ENCODE peak calls at places on chromosomes 1 and 21, in five cellular contexts. One of them, this sample, is unnamed.

GRCh38 chr1:115239148-115239820 is 98.8 kb downstream of the NGF start:
- DNase-seq in H7: no peak
- DNase-seq in anterior cingulate cortex: no peak
- DNase-seq in transverse colon: no peak
- DNase-seq in caudate nucleus: no peak
- DNase-seq in this sample: no peak

GRCh38 chr1:204623365-204623893 is 62.1 kb downstream of the LRRN2 start:
- DNase-seq in H7: peak; percentile 57
- DNase-seq in anterior cingulate cortex: no peak
- DNase-seq in transverse colon: peak; percentile 53
- DNase-seq in caudate nucleus: no peak
- DNase-seq in this sample: peak; percentile 79

GRCh38 chr1:186738896-186739295 is 58.7 kb upstream of the PTGS2 start:
- DNase-seq in H7: no peak
- DNase-seq in anterior cingulate cortex: no peak
- DNase-seq in transverse colon: no peak
- DNase-seq in caudate nucleus: no peak
- DNase-seq in this sample: no peak

GRCh38 chr1:53508991-53509663 is 49.9 kb downstream of the DMRTB1 start:
- DNase-seq in H7: no peak
- DNase-seq in anterior cingulate cortex: no peak
- DNase-seq in transverse colon: no peak
- DNase-seq in caudate nucleus: no peak
- DNase-seq in this sample: peak; percentile 75

GRCh38 chr1:230152999-230153398 is 86.0 kb downstream of the GALNT2 start:
- DNase-seq in H7: no peak
- DNase-seq in anterior cingulate cortex: no peak
- DNase-seq in transverse colon: no peak
- DNase-seq in caudate nucleus: no peak
- DNase-seq in this sample: no peak

GRCh38 chr1:221440658-221441057 is 301.2 kb downstream of the DUSP10 start:
- DNase-seq in H7: no peak
- DNase-seq in anterior cingulate cortex: no peak
- DNase-seq in transverse colon: no peak
- DNase-seq in caudate nucleus: no peak
- DNase-seq in this sample: peak; percentile 33

GRCh38 chr21:46093668-46094400 is 4.1 kb upstream of the COL6A2 start:
- DNase-seq in H7: peak; percentile 44
- DNase-seq in anterior cingulate cortex: no peak
- DNase-seq in transverse colon: no peak
- DNase-seq in caudate nucleus: no peak
- DNase-seq in this sample: no peak

GRCh38 chr1:81832573-81832972 is 31.8 kb downstream of the ADGRL2 start:
- DNase-seq in H7: no peak
- DNase-seq in anterior cingulate cortex: no peak
- DNase-seq in transverse colon: no peak
- DNase-seq in caudate nucleus: no peak
- DNase-seq in this sample: peak; percentile 8

GRCh38 chr1:119554188-119554587 is 47.2 kb downstream of the HSD3B1 start:
- DNase-seq in H7: no peak
- DNase-seq in anterior cingulate cortex: peak; percentile 6
- DNase-seq in transverse colon: no peak
- DNase-seq in caudate nucleus: peak; percentile 3
- DNase-seq in this sample: peak; percentile 76

GRCh38 chr1:208058212-208059155 is 147.6 kb upstream of the CD34 start:
- DNase-seq in H7: no peak
- DNase-seq in anterior cingulate cortex: no peak
- DNase-seq in transverse colon: no peak
- DNase-seq in caudate nucleus: no peak
- DNase-seq in this sample: no peak

GRCh38 chr1:2334366-2334765 is 57.0 kb downstream of the MORN1 start:
- DNase-seq in H7: no peak
- DNase-seq in anterior cingulate cortex: no peak
- DNase-seq in transverse colon: no peak
- DNase-seq in caudate nucleus: no peak
- DNase-seq in this sample: no peak

GRCh38 chr21:38920631-38921398 is 115.1 kb downstream of the ETS2 start:
- DNase-seq in H7: no peak
- DNase-seq in anterior cingulate cortex: no peak
- DNase-seq in transverse colon: no peak
- DNase-seq in caudate nucleus: no peak
- DNase-seq in this sample: no peak

GRCh38 chr1:3673381-3674099 is 21.2 kb downstream of the TP73 start:
- DNase-seq in H7: no peak
- DNase-seq in anterior cingulate cortex: no peak
- DNase-seq in transverse colon: no peak
- DNase-seq in caudate nucleus: no peak
- DNase-seq in this sample: no peak

GRCh38 chr1:33390550-33390949 is 40.3 kb downstream of the PHC2 start:
- DNase-seq in H7: no peak
- DNase-seq in anterior cingulate cortex: no peak
- DNase-seq in transverse colon: no peak
- DNase-seq in caudate nucleus: no peak
- DNase-seq in this sample: no peak

GRCh38 chr21:28768753-28769152 is 223.9 kb downstream of the LTN1 start:
- DNase-seq in H7: no peak
- DNase-seq in anterior cingulate cortex: no peak
- DNase-seq in transverse colon: no peak
- DNase-seq in caudate nucleus: no peak
- DNase-seq in this sample: no peak

GRCh38 chr1:172704003-172704402 is 45.1 kb downstream of the FASLG start:
- DNase-seq in H7: no peak
- DNase-seq in anterior cingulate cortex: no peak
- DNase-seq in transverse colon: peak; percentile 12
- DNase-seq in caudate nucleus: no peak
- DNase-seq in this sample: no peak

GRCh38 chr1:160261526-160261877 is 847 bp downstream of the DCAF8 start:
- DNase-seq in H7: peak; percentile 53
- DNase-seq in anterior cingulate cortex: no peak
- DNase-seq in transverse colon: peak; percentile 54
- DNase-seq in caudate nucleus: no peak
- DNase-seq in this sample: peak; percentile 86

GRCh38 chr1:4150262-4150661 is 250.2 kb upstream of the C1orf174 start:
- DNase-seq in H7: peak; percentile 77
- DNase-seq in anterior cingulate cortex: no peak
- DNase-seq in transverse colon: no peak
- DNase-seq in caudate nucleus: no peak
- DNase-seq in this sample: no peak

GRCh38 chr1:160795951-160796383 is at the start of gene LY9:
- DNase-seq in H7: no peak
- DNase-seq in anterior cingulate cortex: no peak
- DNase-seq in transverse colon: peak; percentile 69
- DNase-seq in caudate nucleus: no peak
- DNase-seq in this sample: no peak

GRCh38 chr1:203521071-203521794 is 27.3 kb downstream of the OPTC start:
- DNase-seq in H7: no peak
- DNase-seq in anterior cingulate cortex: no peak
- DNase-seq in transverse colon: no peak
- DNase-seq in caudate nucleus: no peak
- DNase-seq in this sample: peak; percentile 59

GRCh38 chr1:205240118-205240517 is 12.4 kb downstream of the TMCC2 start:
- DNase-seq in H7: peak; percentile 19
- DNase-seq in anterior cingulate cortex: no peak
- DNase-seq in transverse colon: no peak
- DNase-seq in caudate nucleus: no peak
- DNase-seq in this sample: no peak

GRCh38 chr1:180515857-180516388 is 13.5 kb upstream of the ACBD6 start:
- DNase-seq in H7: peak; percentile 76
- DNase-seq in anterior cingulate cortex: peak; percentile 34
- DNase-seq in transverse colon: peak; percentile 62
- DNase-seq in caudate nucleus: peak; percentile 59
- DNase-seq in this sample: peak; percentile 88

GRCh38 chr1:162283657-162284056 is 93.0 kb downstream of the SPATA46 start:
- DNase-seq in H7: no peak
- DNase-seq in anterior cingulate cortex: no peak
- DNase-seq in transverse colon: no peak
- DNase-seq in caudate nucleus: no peak
- DNase-seq in this sample: no peak

GRCh38 chr1:47477595-47478080 is 39.8 kb downstream of the FOXD2 start:
- DNase-seq in H7: no peak
- DNase-seq in anterior cingulate cortex: no peak
- DNase-seq in transverse colon: peak; percentile 75
- DNase-seq in caudate nucleus: no peak
- DNase-seq in this sample: peak; percentile 58

GRCh38 chr1:76170522-76170921 is 96.0 kb downstream of the ST6GALNAC3 start:
- DNase-seq in H7: no peak
- DNase-seq in anterior cingulate cortex: no peak
- DNase-seq in transverse colon: no peak
- DNase-seq in caudate nucleus: no peak
- DNase-seq in this sample: no peak

GRCh38 chr1:244665771-244666217 is 12.9 kb downstream of the DESI2 start:
- DNase-seq in H7: no peak
- DNase-seq in anterior cingulate cortex: no peak
- DNase-seq in transverse colon: no peak
- DNase-seq in caudate nucleus: no peak
- DNase-seq in this sample: no peak

GRCh38 chr1:190328361-190328760 is 149.3 kb downstream of the BRINP3 start:
- DNase-seq in H7: no peak
- DNase-seq in anterior cingulate cortex: no peak
- DNase-seq in transverse colon: no peak
- DNase-seq in caudate nucleus: no peak
- DNase-seq in this sample: no peak

GRCh38 chr1:100866901-100867206 is 27.8 kb downstream of the EXTL2 start:
- DNase-seq in H7: no peak
- DNase-seq in anterior cingulate cortex: no peak
- DNase-seq in transverse colon: no peak
- DNase-seq in caudate nucleus: no peak
- DNase-seq in this sample: no peak

GRCh38 chr1:15459771-15460719 is 3.5 kb downstream of the CELA2A start:
- DNase-seq in H7: no peak
- DNase-seq in anterior cingulate cortex: no peak
- DNase-seq in transverse colon: no peak
- DNase-seq in caudate nucleus: no peak
- DNase-seq in this sample: no peak

GRCh38 chr1:169595764-169596711 is 9.8 kb upstream of the F5 start:
- DNase-seq in H7: peak; percentile 16
- DNase-seq in anterior cingulate cortex: no peak
- DNase-seq in transverse colon: no peak
- DNase-seq in caudate nucleus: no peak
- DNase-seq in this sample: peak; percentile 74

GRCh38 chr1:31483012-31483946 is 70.3 kb downstream of the SERINC2 start:
- DNase-seq in H7: no peak
- DNase-seq in anterior cingulate cortex: no peak
- DNase-seq in transverse colon: peak; percentile 50
- DNase-seq in caudate nucleus: no peak
- DNase-seq in this sample: peak; percentile 68

GRCh38 chr1:198254521-198254920 is 97.7 kb downstream of the NEK7 start:
- DNase-seq in H7: no peak
- DNase-seq in anterior cingulate cortex: no peak
- DNase-seq in transverse colon: no peak
- DNase-seq in caudate nucleus: no peak
- DNase-seq in this sample: no peak

GRCh38 chr1:67723620-67724019 is 38.6 kb downstream of the GADD45A start:
- DNase-seq in H7: no peak
- DNase-seq in anterior cingulate cortex: no peak
- DNase-seq in transverse colon: no peak
- DNase-seq in caudate nucleus: no peak
- DNase-seq in this sample: no peak

GRCh38 chr1:193656841-193657240 is 470.4 kb upstream of the B3GALT2 start:
- DNase-seq in H7: no peak
- DNase-seq in anterior cingulate cortex: no peak
- DNase-seq in transverse colon: no peak
- DNase-seq in caudate nucleus: no peak
- DNase-seq in this sample: no peak

GRCh38 chr1:31306278-31306677 is 9.4 kb downstream of the ZCCHC17 start:
- DNase-seq in H7: no peak
- DNase-seq in anterior cingulate cortex: no peak
- DNase-seq in transverse colon: no peak
- DNase-seq in caudate nucleus: no peak
- DNase-seq in this sample: peak; percentile 18

GRCh38 chr1:25047506-25048240 is 117.6 kb upstream of the RUNX3 start:
- DNase-seq in H7: no peak
- DNase-seq in anterior cingulate cortex: no peak
- DNase-seq in transverse colon: no peak
- DNase-seq in caudate nucleus: no peak
- DNase-seq in this sample: no peak

This sample was measured in hepatocyte.